ENCODE peak calls at places on chromosomes 3 and 15, in four cellular contexts. B is mesendoderm, P is mesenchymal stem cell, H is IMR-90. Z is an unnamed sample.

GRCh38 chr3:119294402-119294888 is 262 bp downstream of the ARHGAP31 start:
- DNase-seq in B (no peak), P (peak), H (no peak), Z (no peak)

GRCh38 chr3:188241883-188242282 is 87.9 kb downstream of the LPP start:
- DNase-seq in B (no peak), P (no peak), H (no peak), Z (no peak)

GRCh38 chr3:139317660-139318430 is 26.0 kb upstream of the MRPS22 start:
- DNase-seq in B (no peak), P (no peak), H (no peak), Z (no peak)

GRCh38 chr3:44924102-44925084 is 50.0 kb downstream of the TGM4 start:
- DNase-seq in B (no peak), P (no peak), H (peak), Z (no peak)

GRCh38 chr15:99682455-99682854 is 50.8 kb downstream of the LYSMD4 start:
- DNase-seq in B (no peak), P (peak), H (peak), Z (no peak)

GRCh38 chr3:38168988-38169363 is 3.6 kb downstream of the OXSR1 start:
- DNase-seq in B (no peak), P (peak), H (peak), Z (no peak)

GRCh38 chr3:184785106-184785505 is 26.9 kb upstream of the VPS8 start:
- DNase-seq in B (no peak), P (no peak), H (no peak), Z (no peak)

GRCh38 chr15:52172869-52173268 is 18.3 kb downstream of the GNB5 start:
- DNase-seq in B (no peak), P (no peak), H (no peak), Z (no peak)

GRCh38 chr3:44969170-44969569 is 6.8 kb downstream of the ZDHHC3 start:
- DNase-seq in B (no peak), P (no peak), H (no peak), Z (no peak)

GRCh38 chr3:15557511-15557946 is 36.0 kb upstream of the COLQ start:
- DNase-seq in B (peak), P (peak), H (peak), Z (peak)

GRCh38 chr3:169303660-169304059 is 359.9 kb downstream of the MECOM start:
- DNase-seq in B (no peak), P (no peak), H (peak), Z (no peak)

GRCh38 chr3:81716870-81717509 is 44.5 kb downstream of the GBE1 start:
- DNase-seq in B (peak), P (peak), H (peak), Z (no peak)

DNA sequence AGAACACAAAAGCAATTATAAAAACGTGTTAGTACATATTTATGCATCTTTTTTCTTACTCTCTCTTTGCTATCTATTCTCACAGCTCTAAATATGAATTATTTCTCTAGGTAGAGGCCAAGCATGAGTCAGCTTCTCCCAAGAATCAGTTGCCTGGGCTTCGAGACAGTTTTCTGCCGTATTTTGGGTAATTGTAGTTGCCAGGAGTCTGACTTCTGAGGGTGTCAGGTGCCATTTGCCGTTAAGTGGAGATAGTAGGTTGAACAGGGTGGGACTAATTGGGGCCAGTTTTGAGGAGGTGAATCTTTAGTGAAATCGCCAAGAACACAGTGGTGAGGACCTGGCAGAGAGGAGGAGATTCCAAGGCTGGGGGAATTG is 7.8 kb upstream of the NRROS start:
- DNase-seq in B (no peak), P (no peak), H (no peak), Z (no peak)
- H2AK5ac ChIP-seq in B (peak), P (peak), H (no peak), Z (no peak)

GRCh38 chr3:157438371-157438735 is 1.7 kb downstream of the PTX3 start:
- DNase-seq in B (no peak), P (no peak), H (no peak), Z (peak)
- H3K4me3 ChIP-seq in B (peak), P (peak), H (peak), Z (peak)

GRCh38 chr15:60763668-60764067 is 284.7 kb upstream of the ICE2 start:
- DNase-seq in B (no peak), P (no peak), H (no peak), Z (no peak)

GRCh38 chr15:60758961-60759729 is 280.2 kb upstream of the ICE2 start:
- DNase-seq in B (no peak), P (peak), H (peak), Z (no peak)

GRCh38 chr15:60762167-60762566 is 283.2 kb upstream of the ICE2 start:
- DNase-seq in B (no peak), P (no peak), H (no peak), Z (no peak)

GRCh38 chr15:60761505-60761845 is 282.5 kb upstream of the ICE2 start:
- DNase-seq in B (no peak), P (no peak), H (no peak), Z (no peak)

GRCh38 chr15:60760646-60761504 is 281.9 kb upstream of the ICE2 start:
- DNase-seq in B (no peak), P (peak), H (peak), Z (no peak)
- H3K4me2 ChIP-seq in B (no peak), P (no peak), H (no peak), Z (no peak)

GRCh38 chr3:46541856-46542255 is 24.2 kb downstream of the LRRC2 start:
- DNase-seq in B (no peak), P (no peak), H (no peak), Z (no peak)
- H2AK5ac ChIP-seq in B (no peak), P (no peak), H (peak), Z (no peak)

DNA sequence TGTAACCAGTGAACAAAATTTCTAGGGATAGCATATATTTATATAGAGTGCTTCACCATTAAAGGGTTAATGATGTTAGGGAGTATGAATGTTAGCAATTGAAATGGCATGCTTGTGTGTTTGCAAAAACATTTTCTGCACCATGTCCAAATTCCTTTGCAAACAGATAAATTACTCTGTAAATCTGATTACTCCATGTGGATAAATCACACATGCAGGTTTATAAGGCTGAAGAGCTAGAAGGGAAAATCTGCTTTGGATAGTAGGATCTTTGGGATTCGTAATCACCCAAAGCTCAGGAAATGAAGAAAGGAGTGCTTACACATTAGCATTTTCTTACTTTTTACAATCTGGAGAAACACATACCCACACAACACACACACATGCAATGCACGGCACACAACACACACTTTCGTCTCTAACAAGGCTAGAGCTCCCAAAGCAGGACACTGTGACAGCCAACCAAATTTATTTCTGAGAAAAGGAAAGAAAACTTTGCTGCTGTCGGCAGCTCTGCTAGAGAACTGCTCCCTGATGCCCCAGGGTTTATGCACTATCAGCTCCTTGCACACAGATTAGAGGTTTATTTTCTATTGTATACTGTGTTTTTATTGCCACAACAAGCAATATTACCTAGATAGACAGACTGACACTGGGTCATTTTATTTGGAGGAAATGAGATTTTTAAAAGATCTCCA is 2.0 kb downstream of the LSAMP start:
- DNase-seq in B (no peak), P (peak), H (peak), Z (no peak)
- H3K4me3 ChIP-seq in B (no peak), P (peak), H (peak), Z (peak)

GRCh38 chr15:74144153-74144775 is 13.9 kb downstream of the ISLR2 start:
- DNase-seq in B (peak), P (no peak), H (no peak), Z (no peak)
- H3K4me2 ChIP-seq in B (no peak), P (no peak), H (no peak), Z (no peak)

GRCh38 chr3:108159128-108159527 is 63.1 kb downstream of the IFT57 start:
- DNase-seq in B (no peak), P (no peak), H (peak), Z (no peak)

GRCh38 chr3:108156312-108156853 is 65.6 kb upstream of the CD47 start:
- DNase-seq in B (no peak), P (no peak), H (no peak), Z (no peak)

GRCh38 chr3:108157275-108157674 is 64.9 kb downstream of the IFT57 start:
- DNase-seq in B (no peak), P (no peak), H (no peak), Z (no peak)

GRCh38 chr3:108159865-108160264 is 62.4 kb downstream of the IFT57 start:
- DNase-seq in B (no peak), P (no peak), H (peak), Z (no peak)
- H2AK5ac ChIP-seq in B (no peak), P (no peak), H (no peak), Z (no peak)